ENCODE peak calls at places on chromosomes 6 and 20, in ten cellular contexts. B is CD8-positive, alpha-beta T cell; V is IMR-90; N is right lobe of liver; O is sigmoid colon; M is uterus; U is astrocyte of the spinal cord; J is NB4; T is GM12865; A is fibroblast of lung. F is an unnamed sample.

GRCh38 chr20:21291026-21291425 is 12.1 kb upstream of the XRN2 start:
- DNase-seq in B (no peak), V (peak; percentile 79), N (no peak), O (no peak), M (no peak), U (no peak), J (no peak), T (no peak), A (no peak), F (no peak)

GRCh38 chr6:153392156-153392555 is 261.1 kb upstream of the RGS17 start:
- DNase-seq in B (no peak), V (no peak), N (no peak), O (no peak), M (no peak), U (peak; percentile 5), J (no peak), T (no peak), A (no peak), F (no peak)

GRCh38 chr6:24581084-24581669 is 64.8 kb downstream of the KIAA0319 start:
- DNase-seq in B (peak; percentile 83), V (peak; percentile 50), N (peak; percentile 78), O (peak; percentile 71), M (peak; percentile 72), U (peak; percentile 47), J (peak; percentile 78), T (peak; percentile 78), A (peak; percentile 64), F (peak; percentile 33)

GRCh38 chr20:13200767-13201500 is 20.1 kb upstream of the ISM1 start:
- DNase-seq in B (no peak), V (no peak), N (no peak), O (no peak), M (no peak), U (no peak), J (no peak), T (no peak), A (no peak), F (no peak)

GRCh38 chr20:45115829-45116228 is 855 bp upstream of the WFDC5 start:
- DNase-seq in B (no peak), V (no peak), N (no peak), O (no peak), M (no peak), U (no peak), J (no peak), T (no peak), A (no peak), F (no peak)

GRCh38 chr6:73460044-73460443 is 1.5 kb upstream of the MTO1 start:
- DNase-seq in B (no peak), V (no peak), N (no peak), O (no peak), M (no peak), U (no peak), J (peak; percentile 42), T (no peak), A (no peak), F (no peak)

GRCh38 chr6:156517090-156517489 is 260.1 kb upstream of the ARID1B start:
- DNase-seq in B (no peak), V (no peak), N (no peak), O (no peak), M (no peak), U (no peak), J (no peak), T (no peak), A (peak; percentile 12), F (no peak)

GRCh38 chr6:14447240-14447639 is 329.7 kb downstream of the CD83 start:
- DNase-seq in B (no peak), V (no peak), N (no peak), O (no peak), M (no peak), U (no peak), J (no peak), T (no peak), A (no peak), F (no peak)

GRCh38 chr6:137900815-137901214 is 33.8 kb downstream of the TNFAIP3 start:
- DNase-seq in B (no peak), V (no peak), N (no peak), O (no peak), M (no peak), U (no peak), J (no peak), T (no peak), A (no peak), F (no peak)

GRCh38 chr6:27419363-27419762 is 30.8 kb downstream of the ZNF391 start:
- DNase-seq in B (no peak), V (no peak), N (no peak), O (no peak), M (no peak), U (no peak), J (no peak), T (no peak), A (no peak), F (no peak)

GRCh38 chr20:25196701-25197120 is 1.2 kb downstream of the ENTPD6 start:
- DNase-seq in B (no peak), V (no peak), N (no peak), O (no peak), M (no peak), U (peak; percentile 7), J (no peak), T (no peak), A (no peak), F (no peak)

GRCh38 chr6:122604676-122605075 is 5.5 kb upstream of the PKIB start:
- DNase-seq in B (no peak), V (no peak), N (no peak), O (no peak), M (no peak), U (no peak), J (no peak), T (no peak), A (no peak), F (no peak)

GRCh38 chr6:49548613-49549304 is 1.7 kb upstream of the C6orf141 start:
- DNase-seq in B (no peak), V (no peak), N (no peak), O (no peak), M (no peak), U (no peak), J (no peak), T (no peak), A (no peak), F (no peak)

DNA sequence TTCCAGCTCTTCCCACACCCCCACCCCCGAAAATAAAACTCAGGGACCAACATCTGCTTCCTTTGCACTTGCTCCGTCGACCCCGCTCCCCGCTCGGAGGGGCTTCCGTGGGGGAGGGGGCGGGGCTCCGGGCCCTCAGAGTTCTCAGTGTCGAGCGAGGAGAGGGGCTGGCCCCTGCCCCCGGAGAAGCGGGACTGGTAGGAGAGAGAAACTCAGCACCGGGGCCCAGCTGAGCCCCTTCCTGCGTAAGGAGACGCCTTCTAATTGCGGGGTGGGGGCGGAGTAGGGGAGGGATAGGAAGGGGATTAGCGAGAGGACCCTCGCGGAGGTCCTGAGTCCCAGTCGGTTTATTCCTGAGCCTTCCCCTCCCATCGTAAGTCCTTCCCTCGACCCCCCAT is 22.3 kb upstream of the SLC22A7 start:
- DNase-seq in B (peak; percentile 12), V (no peak), N (no peak), O (no peak), M (no peak), U (no peak), J (no peak), T (no peak), A (no peak), F (no peak)
- H3K4me3 ChIP-seq in B (peak overlapping the region; percentile 58), V (no peak overlapping the region), N (peak overlapping the region; percentile 82), O (peak overlapping the region; percentile 55), M (peak overlapping the region; percentile 45), U (no peak overlapping the region), J (no peak overlapping the region), T (peak overlapping the region; percentile 27), A (no peak overlapping the region), F (no peak overlapping the region)

DNA sequence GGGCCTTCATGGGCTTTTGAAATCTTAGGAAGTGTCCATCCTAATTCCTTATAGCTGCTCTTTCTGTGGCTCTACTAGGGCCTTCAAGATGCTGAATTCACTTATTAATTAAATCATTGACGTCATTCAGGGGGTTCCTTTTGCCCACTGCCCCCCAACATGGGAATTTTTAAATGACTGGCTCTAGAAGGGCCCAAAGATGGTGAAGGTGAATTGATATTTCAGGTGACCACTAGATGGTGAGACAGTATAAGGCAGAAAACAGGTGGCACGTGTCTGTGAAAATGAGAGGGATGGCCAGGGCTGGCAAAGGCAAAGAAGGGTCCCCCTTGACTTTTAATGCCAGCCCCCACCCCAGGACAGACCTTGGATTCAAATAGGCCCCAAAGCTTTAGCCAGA is 11.8 kb downstream of the GNAS start:
- DNase-seq in B (no peak), V (no peak), N (no peak), O (no peak), M (no peak), U (no peak), J (no peak), T (peak; percentile 41), A (no peak), F (no peak)
- TF ChIP-seq CTCF in B (peak; percentile 53), V (peak; percentile 15), N (peak; percentile 28), O (no peak), M (no peak), U (no peak), J (no peak), T (peak; percentile 38), A (peak; percentile 4), F (peak; percentile 36)

DNA sequence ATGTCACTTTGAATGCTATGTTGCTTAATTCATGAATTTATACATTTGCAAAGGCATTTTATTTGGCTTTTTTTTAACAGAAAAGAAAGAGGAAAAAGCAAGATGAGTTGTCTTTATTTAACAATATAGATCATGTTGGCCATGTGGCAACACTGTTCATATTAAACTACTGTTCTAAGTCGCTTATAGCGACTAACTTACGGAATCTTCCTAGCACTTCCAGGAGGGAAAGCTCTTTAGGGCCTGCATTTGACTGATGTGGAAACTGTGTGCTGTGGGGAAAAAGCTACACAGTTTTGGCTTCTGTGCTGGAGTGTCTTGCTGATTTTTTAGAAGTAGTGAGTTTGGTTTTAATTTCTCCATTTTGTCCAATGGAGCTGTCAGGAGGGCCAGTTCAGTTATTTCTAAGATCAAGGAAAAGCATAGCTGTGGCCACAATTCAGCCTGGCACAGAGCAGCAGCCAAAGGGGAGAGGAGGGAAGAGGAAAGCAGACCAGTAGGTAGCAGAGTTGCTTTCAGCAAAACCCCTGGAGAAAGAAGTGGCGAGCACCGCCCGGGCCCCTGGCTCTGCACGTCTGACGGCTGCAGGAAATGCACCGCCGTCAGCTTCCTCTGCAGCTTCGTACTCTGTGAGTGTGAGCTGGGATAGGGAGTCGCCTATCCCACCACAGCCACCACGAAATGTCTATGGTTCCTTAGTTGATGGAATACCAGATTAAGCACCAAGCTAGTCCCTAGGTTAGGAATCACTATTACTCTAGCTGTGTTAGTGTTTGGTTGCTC is 80.2 kb upstream of the NAA20 start:
- DNase-seq in B (peak; percentile 12), V (no peak), N (no peak), O (no peak), M (no peak), U (no peak), J (peak; percentile 60), T (peak; percentile 23), A (no peak), F (no peak)
- H3K4me3 ChIP-seq in B (no peak overlapping the region), V (no peak overlapping the region), N (no peak overlapping the region), O (peak overlapping the region; percentile 2), M (no peak overlapping the region), U (no peak overlapping the region), J (no peak overlapping the region), T (no peak overlapping the region), A (no peak overlapping the region), F (no peak overlapping the region)

DNA sequence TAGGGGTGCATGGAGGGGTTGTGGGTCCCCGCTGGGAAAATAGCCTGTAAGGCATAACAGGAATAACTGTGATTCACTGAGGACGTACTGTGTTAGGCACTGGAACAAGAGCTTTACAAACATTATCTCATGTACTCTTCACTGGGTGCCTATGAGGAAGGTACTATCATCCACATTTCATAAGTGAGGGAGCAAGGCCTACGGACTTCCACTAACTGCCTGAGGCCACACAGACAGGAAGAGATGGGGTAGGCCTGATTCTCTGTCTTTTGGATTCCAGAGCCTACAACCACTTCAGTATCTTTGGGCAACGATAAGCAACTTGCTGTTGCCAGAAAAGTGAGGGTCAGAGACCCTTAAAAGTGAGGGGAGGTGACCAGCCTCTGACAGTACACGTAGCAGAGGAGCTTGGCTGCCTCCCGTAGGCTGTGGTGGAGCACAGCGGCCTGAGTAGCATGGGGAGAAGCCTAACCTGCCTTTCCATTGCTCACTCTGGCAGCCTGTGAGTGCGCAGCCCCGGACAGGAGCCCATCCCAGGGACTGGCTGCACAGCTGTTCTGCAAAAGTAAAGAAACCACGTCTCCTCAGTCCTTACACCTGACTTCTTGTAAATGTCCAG is 30.4 kb downstream of the PSMB1 start:
- DNase-seq in B (no peak), V (peak; percentile 24), N (no peak), O (no peak), M (no peak), U (no peak), J (peak; percentile 71), T (no peak), A (peak; percentile 11), F (no peak)
- TF ChIP-seq CTCF in B (no peak), V (peak; percentile 42), N (no peak), O (no peak), M (no peak), U (peak; percentile 59), J (peak; percentile 80), T (peak; percentile 12), A (peak; percentile 14), F (peak; percentile 41)

F was measured in GM12864.